ENCODE peak calls at places on chromosomes 4 and X, in six cellular contexts. M is tibial nerve, U is SK-N-SH, G is EH, Z is fibroblast of the aortic adventitia, L is brain microvascular endothelial cell. H is an unnamed sample.

GRCh38 chr4:8268901-8269534 is 536 bp upstream of the HTRA3 start:
- DNase-seq in M (no peak), U (no peak), G (no peak), Z (no peak), L (no peak), H (no peak)

GRCh38 chr4:73378887-73379286 is 25.2 kb upstream of the ALB start:
- DNase-seq in M (no peak), U (no peak), G (no peak), Z (no peak), L (no peak), H (no peak)

GRCh38 chr4:113784497-113785254 is 23.1 kb upstream of the CAMK2D start:
- DNase-seq in M (no peak), U (no peak), G (peak), Z (peak), L (peak), H (peak)

GRCh38 chr4:37664696-37665095 is 21.5 kb downstream of the RELL1 start:
- DNase-seq in M (no peak), U (no peak), G (no peak), Z (no peak), L (peak), H (no peak)

GRCh38 chr4:78004270-78004669 is 52.9 kb upstream of the FRAS1 start:
- DNase-seq in M (no peak), U (no peak), G (peak), Z (no peak), L (peak), H (no peak)

GRCh38 chr4:69800599-69800998 is 40.2 kb upstream of the SULT1B1 start:
- DNase-seq in M (no peak), U (no peak), G (no peak), Z (peak), L (peak), H (peak)

GRCh38 chr4:23241408-23241807 is 548.7 kb downstream of the GBA3 start:
- DNase-seq in M (no peak), U (no peak), G (no peak), Z (no peak), L (no peak), H (no peak)

GRCh38 chr4:6245246-6246169 is 24.1 kb upstream of the WFS1 start:
- DNase-seq in M (no peak), U (peak), G (no peak), Z (no peak), L (no peak), H (no peak)

GRCh38 chr4:139247241-139247640 is 32.8 kb downstream of the MGARP start:
- DNase-seq in M (no peak), U (no peak), G (peak), Z (peak), L (peak), H (no peak)

GRCh38 chr4:3470244-3471097 is 7.4 kb downstream of the DOK7 start:
- DNase-seq in M (no peak), U (no peak), G (no peak), Z (no peak), L (no peak), H (no peak)

GRCh38 chr4:98744372-98745150 is 86.2 kb upstream of the TSPAN5 start:
- DNase-seq in M (no peak), U (no peak), G (no peak), Z (no peak), L (no peak), H (no peak)

GRCh38 chr4:39353478-39354177 is 12.5 kb downstream of the RFC1 start:
- DNase-seq in M (no peak), U (peak), G (peak), Z (peak), L (no peak), H (peak)

GRCh38 chrX:131704136-131704695 is 160.3 kb downstream of the OR13H1 start:
- DNase-seq in M (no peak), U (peak), G (no peak), Z (peak), L (peak), H (peak)

GRCh38 chrX:9312922-9313867 is 151.7 kb upstream of the TBL1X start:
- DNase-seq in M (peak), U (peak), G (no peak), Z (no peak), L (no peak), H (peak)

GRCh38 chrX:150411656-150412055 is 48.5 kb downstream of the MAMLD1 start:
- DNase-seq in M (no peak), U (no peak), G (no peak), Z (no peak), L (no peak), H (no peak)